ENCODE peak calls at places on chromosomes 6 and 20, in four cellular contexts. N is dorsolateral prefrontal cortex, J is GM23248, K is mesendoderm. L is an unnamed sample. For H3K27me3, the result is how much of the 10 kb centered on the place peaks cover.

GRCh38 chr6:164035912-164036485 is 621.5 kb downstream of the QKI start:
- DNase-seq in N (no peak), J (no peak), K (no peak), L (no peak)

GRCh38 chr6:62286470-62286843 is 432 bp upstream of the KHDRBS2 start:
- DNase-seq in N (no peak), J (no peak), K (no peak), L (no peak)

GRCh38 chr6:25193147-25193864 is 85.9 kb upstream of the CARMIL1 start:
- DNase-seq in N (no peak), J (peak), K (no peak), L (peak)

GRCh38 chr20:18288748-18289705 is 700 bp downstream of the ZNF133 start:
- DNase-seq in N (no peak), J (peak), K (peak), L (no peak)

GRCh38 chr6:157982297-157982579 is 575 bp downstream of the SYNJ2 start:
- DNase-seq in N (no peak), J (peak), K (peak), L (peak)

GRCh38 chr6:52527436-52527835 is 49.4 kb downstream of the TRAM2 start:
- DNase-seq in N (no peak), J (no peak), K (no peak), L (no peak)

GRCh38 chr6:165844801-165845364 is 181.8 kb upstream of the PDE10A start:
- DNase-seq in N (no peak), J (no peak), K (no peak), L (no peak)

GRCh38 chr20:23160536-23161243 is 74.6 kb upstream of the CD93 start:
- DNase-seq in N (no peak), J (peak), K (no peak), L (no peak)

GRCh38 chr20:44911264-44911921 is 1.5 kb downstream of the PABPC1L start:
- DNase-seq in N (no peak), J (peak), K (peak), L (peak)

GRCh38 chr6:153121311-153121710 is 9.8 kb downstream of the RGS17 start:
- DNase-seq in N (no peak), J (peak), K (no peak), L (no peak)

GRCh38 chr6:159989882-159990480 is 21.1 kb downstream of the IGF2R start:
- DNase-seq in N (no peak), J (peak), K (no peak), L (no peak)

GRCh38 chr6:89084954-89085353 is 4.4 kb downstream of the PNRC1 start:
- DNase-seq in N (no peak), J (no peak), K (peak), L (no peak)

GRCh38 chr6:704037-704436 is 11.1 kb upstream of the EXOC2 start:
- DNase-seq in N (no peak), J (no peak), K (no peak), L (peak)

GRCh38 chr6:160106010-160106409 is 15.6 kb upstream of the SLC22A1 start:
- DNase-seq in N (no peak), J (no peak), K (no peak), L (no peak)

GRCh38 chr6:63636516-63636968 is 940 bp downstream of the PHF3 start:
- DNase-seq in N (peak), J (peak), K (peak), L (peak)

GRCh38 chr6:106729848-106730247 is 100.5 kb downstream of the QRSL1 start:
- DNase-seq in N (no peak), J (no peak), K (no peak), L (no peak)

GRCh38 chr20:34948030-34948429 is 7.6 kb downstream of the GSS start:
- DNase-seq in N (no peak), J (peak), K (no peak), L (no peak)

GRCh38 chr20:44780226-44780625 is 30.1 kb downstream of the RIMS4 start:
- DNase-seq in N (no peak), J (peak), K (peak), L (peak)

GRCh38 chr6:143694560-143694959 is 16.8 kb downstream of the PHACTR2 start:
- DNase-seq in N (no peak), J (no peak), K (peak), L (no peak)

GRCh38 chr6:44489912-44490604 is 102.6 kb downstream of the CDC5L start:
- DNase-seq in N (no peak), J (peak), K (no peak), L (peak)

GRCh38 chr6:53119772-53120409 is 28.8 kb downstream of the GCM1 start:
- DNase-seq in N (no peak), J (peak), K (peak), L (peak)

GRCh38 chr6:2029952-2030351 is 215.5 kb downstream of the GMDS start:
- DNase-seq in N (no peak), J (no peak), K (no peak), L (no peak)

GRCh38 chr6:69729870-69730449 is 66.8 kb downstream of the LMBRD1 start:
- DNase-seq in N (no peak), J (peak), K (no peak), L (no peak)

GRCh38 chr20:50762435-50763201 is 31.2 kb downstream of the PARD6B start:
- DNase-seq in N (peak), J (peak), K (no peak), L (peak)

GRCh38 chr20:58752565-58752964 is 60.0 kb downstream of the NPEPL1 start:
- DNase-seq in N (no peak), J (no peak), K (no peak), L (no peak)

GRCh38 chr20:45340951-45341350 is 7.3 kb downstream of the SDC4 start:
- DNase-seq in N (no peak), J (no peak), K (peak), L (no peak)

GRCh38 chr6:55130806-55131324 is 43.5 kb upstream of the HCRTR2 start:
- DNase-seq in N (no peak), J (no peak), K (no peak), L (no peak)

GRCh38 chr6:16956371-16956770 is 145.5 kb upstream of the STMND1 start:
- DNase-seq in N (no peak), J (no peak), K (no peak), L (no peak)

GRCh38 chr6:107704377-107705013 is 119.6 kb downstream of the SCML4 start:
- DNase-seq in N (no peak), J (peak), K (peak), L (no peak)

GRCh38 chr20:44586289-44586911 is 4.0 kb downstream of the PKIG start:
- DNase-seq in N (no peak), J (no peak), K (no peak), L (no peak)

GRCh38 chr6:11975353-11975977 is 36.6 kb upstream of the HIVEP1 start:
- DNase-seq in N (no peak), J (no peak), K (no peak), L (no peak)

GRCh38 chr6:34839696-34840352 is 47.9 kb downstream of the BLTP3A start:
- DNase-seq in N (no peak), J (no peak), K (no peak), L (peak)

GRCh38 chr6:130223508-130223907 is 757 bp upstream of the SAMD3 start:
- DNase-seq in N (no peak), J (no peak), K (no peak), L (no peak)

GRCh38 chr20:17875106-17875980 is 93.3 kb downstream of the SNX5 start:
- DNase-seq in N (no peak), J (peak), K (no peak), L (peak)

GRCh38 chr6:137696765-137697164 is 170.3 kb upstream of the TNFAIP3 start:
- DNase-seq in N (no peak), J (no peak), K (no peak), L (no peak)

GRCh38 chr20:59676877-59677140 is 72.5 kb downstream of the PHACTR3 start:
- DNase-seq in N (no peak), J (no peak), K (no peak), L (no peak)

GRCh38 chr20:45796336-45797070 is 4.7 kb downstream of the DNTTIP1 start:
- DNase-seq in N (no peak), J (no peak), K (no peak), L (no peak)

GRCh38 chr6:41503435-41503768 is 42.8 kb upstream of the FOXP4 start:
- DNase-seq in N (no peak), J (no peak), K (no peak), L (no peak)

GRCh38 chr6:41502607-41503434 is 43.4 kb upstream of the FOXP4 start:
- DNase-seq in N (no peak), J (no peak), K (peak), L (no peak)

GRCh38 chr6:41503841-41504525 is 42.2 kb upstream of the FOXP4 start:
- DNase-seq in N (no peak), J (peak), K (peak), L (peak)

GRCh38 chr6:41504526-41505021 is 41.6 kb upstream of the FOXP4 start:
- DNase-seq in N (no peak), J (peak), K (peak), L (no peak)

DNA sequence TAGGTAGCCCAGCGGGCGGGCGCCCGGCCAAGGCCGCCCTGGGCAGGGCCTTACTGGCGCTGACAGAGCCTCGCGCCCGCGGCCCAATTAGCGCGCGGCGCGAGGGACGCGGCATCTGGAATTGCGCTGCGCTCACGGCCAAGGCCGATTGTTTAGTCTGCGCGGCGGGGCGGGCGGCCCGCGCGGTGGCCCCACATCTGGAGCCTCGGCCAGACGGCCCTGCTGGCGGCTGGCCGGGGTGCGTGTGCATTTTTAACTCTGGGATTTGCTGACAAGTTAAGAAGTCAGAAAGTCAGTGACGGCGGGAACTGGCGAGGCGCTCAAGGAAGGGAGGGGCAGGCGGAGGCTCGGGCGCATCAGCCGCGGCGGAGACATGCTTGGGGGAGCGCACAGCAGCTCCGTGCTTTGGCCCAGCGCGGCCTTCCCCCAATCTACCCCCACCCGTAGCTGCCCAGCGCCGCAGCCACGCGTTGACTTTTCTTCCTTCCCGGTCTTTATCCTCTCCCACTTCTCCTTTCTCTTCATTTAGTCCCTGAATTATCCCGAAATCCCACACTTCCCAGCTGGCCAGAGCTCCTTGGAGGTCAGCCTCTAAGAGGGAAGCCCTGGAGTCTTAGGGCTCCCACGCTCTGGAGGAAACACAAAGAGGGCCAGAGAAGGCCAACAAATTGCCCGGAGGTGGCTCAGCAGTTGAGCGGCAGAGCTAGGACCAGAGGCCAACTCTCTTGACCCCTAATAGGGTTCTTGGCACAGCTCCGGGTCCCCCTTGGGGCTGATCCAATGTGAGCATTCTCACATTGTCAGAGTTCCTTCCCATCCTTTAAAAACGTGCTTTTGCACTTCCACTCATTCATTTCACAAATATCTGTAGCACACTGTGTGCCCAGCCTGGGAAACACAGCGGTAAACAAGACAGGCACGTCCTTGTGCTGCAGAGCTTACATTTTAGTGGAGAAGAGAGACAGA is 40.8 kb upstream of the FOXP4 start:
- DNase-seq in N (no peak), J (peak), K (peak), L (peak)
- H3K27me3 ChIP-seq in N (under half), J (under half), K (under half), L (under half)

GRCh38 chr20:62726276-62726675 is 17.6 kb downstream of the NTSR1 start:
- DNase-seq in N (no peak), J (no peak), K (no peak), L (no peak)

GRCh38 chr20:62726716-62727583 is 18.3 kb downstream of the NTSR1 start:
- DNase-seq in N (no peak), J (no peak), K (no peak), L (no peak)

GRCh38 chr20:62728781-62729300 is 20.2 kb downstream of the NTSR1 start:
- DNase-seq in N (no peak), J (no peak), K (no peak), L (no peak)

GRCh38 chr20:62727584-62728027 is 19.0 kb downstream of the NTSR1 start:
- DNase-seq in N (no peak), J (no peak), K (no peak), L (no peak)

DNA sequence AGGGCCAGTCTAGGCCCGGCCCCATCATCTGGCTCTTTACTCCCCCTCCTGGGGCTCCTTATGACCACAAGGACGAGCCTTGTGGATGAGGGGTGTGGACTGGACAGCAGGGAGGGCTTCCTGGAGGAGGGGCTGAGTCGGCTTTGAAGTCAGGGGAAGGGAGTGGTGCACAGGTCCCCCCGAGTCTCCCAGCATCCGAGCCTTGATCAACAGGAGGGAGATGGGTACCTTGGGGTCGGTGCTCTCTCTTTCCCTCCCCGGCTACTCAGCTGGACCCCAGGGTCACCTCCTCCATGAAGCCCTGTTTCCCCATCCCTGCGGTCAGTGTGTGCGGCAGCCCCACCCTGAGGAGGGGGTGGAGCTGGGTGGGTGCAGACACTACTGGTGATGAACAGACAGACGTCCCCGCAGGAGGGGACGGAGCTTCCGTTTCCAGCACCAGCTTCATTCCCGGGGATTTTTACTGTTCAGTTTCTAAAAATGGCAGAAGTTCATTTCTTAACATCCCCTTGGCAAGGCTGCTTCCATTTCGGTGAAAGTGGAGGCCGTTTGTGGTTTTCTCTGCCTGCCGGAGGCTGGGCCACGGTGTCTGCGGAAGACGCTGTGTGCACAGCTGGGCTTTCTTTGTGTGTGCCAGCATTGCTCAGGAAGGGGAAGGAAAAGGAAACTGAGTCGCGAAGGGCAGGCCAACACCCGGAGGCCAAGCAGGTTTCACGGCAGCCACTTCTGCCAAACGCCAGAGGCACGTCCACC is 19.6 kb downstream of the NTSR1 start:
- DNase-seq in N (no peak), J (no peak), K (no peak), L (no peak)
- H3K27me3 ChIP-seq in N (under half), J (under half), K (under half), L (under half)

DNA sequence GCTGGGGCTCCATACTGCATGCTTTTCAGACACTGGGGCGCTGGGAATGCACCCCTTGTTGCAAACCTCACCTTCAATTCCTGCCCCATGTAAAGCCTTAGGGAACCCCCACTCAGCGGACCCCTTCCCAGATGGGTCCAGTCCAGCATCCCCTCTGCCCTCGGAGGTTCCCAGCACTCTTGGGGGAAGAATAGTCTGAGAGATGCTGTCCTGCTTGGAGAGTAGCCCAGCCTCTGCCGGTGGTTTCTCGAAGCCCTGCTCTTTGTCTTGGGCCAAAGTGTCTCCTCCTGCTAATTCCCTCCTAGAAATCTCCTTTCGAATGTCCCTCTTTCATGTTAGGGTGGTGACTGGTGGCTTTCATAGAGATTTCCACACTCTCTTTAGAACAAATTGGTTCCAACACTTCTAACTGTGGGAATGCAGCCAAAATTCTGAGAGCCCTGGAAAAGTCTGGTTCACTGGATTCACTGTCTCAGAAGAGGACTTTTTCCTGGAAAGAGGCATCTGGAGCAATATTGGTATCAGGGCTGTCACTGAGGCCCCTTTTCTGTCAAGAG is 24.9 kb upstream of the SULF2 start:
- DNase-seq in N (no peak), J (no peak), K (no peak), L (no peak)
- H3K27me3 ChIP-seq in N (half or more), J (under half), K (under half), L (half or more)

GRCh38 chr6:7730411-7730810 is 4.5 kb downstream of the BMP6 start:
- DNase-seq in N (no peak), J (no peak), K (no peak), L (no peak)
- H3K27me3 ChIP-seq in N (half or more), J (under half), K (under half), L (under half)

DNA sequence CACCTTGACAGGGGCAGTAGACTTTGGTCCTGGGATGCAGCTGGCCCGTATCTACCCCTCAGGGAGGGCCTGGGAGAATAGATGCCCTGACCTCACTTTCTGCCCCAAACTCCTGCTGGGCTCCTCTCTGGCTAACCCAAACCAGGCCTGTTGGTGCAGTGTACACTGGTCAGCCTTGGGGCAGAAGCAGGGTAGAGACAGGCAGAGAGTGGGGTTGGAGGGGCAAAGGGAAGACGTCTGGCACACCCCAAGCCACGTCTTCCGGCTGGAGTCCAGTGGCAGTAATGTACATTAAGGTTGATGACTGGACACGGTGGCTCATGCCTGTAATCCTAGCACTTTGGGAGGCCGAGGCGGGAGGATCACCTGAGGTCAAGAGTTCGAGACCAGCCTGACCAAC is 9.3 kb downstream of the DDR1 start:
- DNase-seq in N (no peak), J (no peak), K (no peak), L (no peak)
- H3K27me3 ChIP-seq in N (under half), J (under half), K (under half), L (under half)

DNA sequence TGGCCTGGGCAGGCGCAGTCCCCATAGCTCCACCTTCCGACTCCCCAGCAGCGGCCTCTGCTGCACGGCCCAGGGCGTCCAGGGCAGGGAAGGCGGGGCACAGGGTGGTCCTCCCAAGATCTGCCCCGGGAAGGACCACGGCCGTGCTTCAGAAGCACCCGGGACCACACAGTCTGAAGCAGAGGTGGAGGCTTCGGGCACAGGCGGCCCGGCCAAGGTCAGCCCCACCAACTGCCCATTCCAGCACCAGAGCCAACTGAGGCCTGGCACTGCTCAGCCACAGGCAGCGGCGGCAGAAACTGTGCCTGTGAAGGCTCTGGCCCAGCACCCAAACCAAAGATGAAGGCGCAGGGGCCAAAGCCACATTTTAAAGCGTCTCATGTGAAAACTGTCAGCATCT is 20.6 kb downstream of the KCNQ2 start:
- DNase-seq in N (no peak), J (no peak), K (no peak), L (no peak)
- H3K27me3 ChIP-seq in N (half or more), J (under half), K (under half), L (under half)